ENCODE peak calls at places on chromosomes 2 and 18, in six cellular contexts. One of them, this sample, is unnamed.

GRCh38 chr2:109633284-109633961 is 19.3 kb downstream of the SOWAHC start:
- DNase-seq in heart left ventricle: no peak
- DNase-seq in AG09309: no peak
- DNase-seq in NCI-H1436 treated with DMSO at 0.1 percent for 48 hours: no peak
- DNase-seq in NCI-H510A treated with DMSO at 0.1 percent for 48 hours: no peak
- DNase-seq in activated naive CD4-positive, alpha-beta T cell: no peak
- DNase-seq in this sample: no peak

GRCh38 chr18:23563377-23564043 is 22.8 kb downstream of the NPC1 start:
- DNase-seq in AG09309: no peak
- DNase-seq in NCI-H510A treated with DMSO at 0.1 percent for 48 hours: no peak
- DNase-seq in activated naive CD4-positive, alpha-beta T cell: no peak
- DNase-seq in NCI-H1436 treated with DMSO at 0.1 percent for 48 hours: no peak
- DNase-seq in heart left ventricle: no peak
- DNase-seq in this sample: no peak

GRCh38 chr2:120044336-120044735 is 31.5 kb downstream of the EPB41L5 start:
- DNase-seq in NCI-H510A treated with DMSO at 0.1 percent for 48 hours: no peak
- DNase-seq in activated naive CD4-positive, alpha-beta T cell: no peak
- DNase-seq in AG09309: no peak
- DNase-seq in heart left ventricle: no peak
- DNase-seq in NCI-H1436 treated with DMSO at 0.1 percent for 48 hours: no peak
- DNase-seq in this sample: no peak

GRCh38 chr2:176111891-176112374 is 4.6 kb upstream of the HOXD10 start:
- DNase-seq in AG09309: no peak
- DNase-seq in heart left ventricle: no peak
- DNase-seq in NCI-H510A treated with DMSO at 0.1 percent for 48 hours: no peak
- DNase-seq in activated naive CD4-positive, alpha-beta T cell: no peak
- DNase-seq in NCI-H1436 treated with DMSO at 0.1 percent for 48 hours: no peak
- DNase-seq in this sample: no peak

GRCh38 chr2:109375656-109376055 is 238.1 kb downstream of the SEPTIN10 start:
- DNase-seq in NCI-H510A treated with DMSO at 0.1 percent for 48 hours: no peak
- DNase-seq in AG09309: no peak
- DNase-seq in activated naive CD4-positive, alpha-beta T cell: no peak
- DNase-seq in heart left ventricle: no peak
- DNase-seq in NCI-H1436 treated with DMSO at 0.1 percent for 48 hours: no peak
- DNase-seq in this sample: peak; percentile 6

GRCh38 chr18:8889479-8889878 is 184.1 kb downstream of the MTCL1 start:
- DNase-seq in activated naive CD4-positive, alpha-beta T cell: no peak
- DNase-seq in AG09309: peak; percentile 20
- DNase-seq in NCI-H510A treated with DMSO at 0.1 percent for 48 hours: no peak
- DNase-seq in heart left ventricle: no peak
- DNase-seq in NCI-H1436 treated with DMSO at 0.1 percent for 48 hours: no peak
- DNase-seq in this sample: no peak

GRCh38 chr18:74273394-74273793 is 18.4 kb downstream of the CYB5A start:
- DNase-seq in activated naive CD4-positive, alpha-beta T cell: no peak
- DNase-seq in NCI-H510A treated with DMSO at 0.1 percent for 48 hours: peak; percentile 66
- DNase-seq in heart left ventricle: no peak
- DNase-seq in NCI-H1436 treated with DMSO at 0.1 percent for 48 hours: no peak
- DNase-seq in AG09309: no peak
- DNase-seq in this sample: no peak

GRCh38 chr2:41717883-41718282 is 329.9 kb upstream of the PKDCC start:
- DNase-seq in NCI-H510A treated with DMSO at 0.1 percent for 48 hours: no peak
- DNase-seq in heart left ventricle: no peak
- DNase-seq in NCI-H1436 treated with DMSO at 0.1 percent for 48 hours: no peak
- DNase-seq in activated naive CD4-positive, alpha-beta T cell: no peak
- DNase-seq in AG09309: no peak
- DNase-seq in this sample: no peak

GRCh38 chr18:832085-832681 is 20.1 kb upstream of the YES1 start:
- DNase-seq in activated naive CD4-positive, alpha-beta T cell: no peak
- DNase-seq in NCI-H1436 treated with DMSO at 0.1 percent for 48 hours: peak; percentile 25
- DNase-seq in heart left ventricle: peak; percentile 45
- DNase-seq in NCI-H510A treated with DMSO at 0.1 percent for 48 hours: peak; percentile 80
- DNase-seq in AG09309: no peak
- DNase-seq in this sample: no peak

GRCh38 chr2:128409326-128410034 is 90.8 kb upstream of the HS6ST1 start:
- DNase-seq in NCI-H510A treated with DMSO at 0.1 percent for 48 hours: no peak
- DNase-seq in NCI-H1436 treated with DMSO at 0.1 percent for 48 hours: no peak
- DNase-seq in AG09309: no peak
- DNase-seq in heart left ventricle: no peak
- DNase-seq in activated naive CD4-positive, alpha-beta T cell: no peak
- DNase-seq in this sample: no peak

GRCh38 chr2:120526047-120526562 is 180.2 kb downstream of the INHBB start:
- DNase-seq in NCI-H1436 treated with DMSO at 0.1 percent for 48 hours: no peak
- DNase-seq in NCI-H510A treated with DMSO at 0.1 percent for 48 hours: no peak
- DNase-seq in AG09309: no peak
- DNase-seq in heart left ventricle: no peak
- DNase-seq in activated naive CD4-positive, alpha-beta T cell: no peak
- DNase-seq in this sample: peak; percentile 52

GRCh38 chr2:241049739-241050623 is 51.6 kb downstream of the SNED1 start:
- DNase-seq in NCI-H510A treated with DMSO at 0.1 percent for 48 hours: no peak
- DNase-seq in NCI-H1436 treated with DMSO at 0.1 percent for 48 hours: no peak
- DNase-seq in AG09309: no peak
- DNase-seq in activated naive CD4-positive, alpha-beta T cell: no peak
- DNase-seq in heart left ventricle: peak; percentile 12
- DNase-seq in this sample: no peak

GRCh38 chr2:100767224-100767653 is 52.7 kb upstream of the NPAS2 start:
- DNase-seq in heart left ventricle: no peak
- DNase-seq in NCI-H1436 treated with DMSO at 0.1 percent for 48 hours: no peak
- DNase-seq in AG09309: peak; percentile 47
- DNase-seq in activated naive CD4-positive, alpha-beta T cell: no peak
- DNase-seq in NCI-H510A treated with DMSO at 0.1 percent for 48 hours: no peak
- DNase-seq in this sample: no peak

GRCh38 chr2:35293261-35293660 is 1062.3 kb upstream of the CRIM1 start:
- DNase-seq in activated naive CD4-positive, alpha-beta T cell: no peak
- DNase-seq in heart left ventricle: no peak
- DNase-seq in NCI-H510A treated with DMSO at 0.1 percent for 48 hours: no peak
- DNase-seq in AG09309: no peak
- DNase-seq in NCI-H1436 treated with DMSO at 0.1 percent for 48 hours: no peak
- DNase-seq in this sample: no peak

GRCh38 chr2:190718652-190719526 is 70.0 kb downstream of the NAB1 start:
- DNase-seq in AG09309: peak; percentile 3
- DNase-seq in NCI-H1436 treated with DMSO at 0.1 percent for 48 hours: no peak
- DNase-seq in heart left ventricle: peak; percentile 42
- DNase-seq in NCI-H510A treated with DMSO at 0.1 percent for 48 hours: no peak
- DNase-seq in activated naive CD4-positive, alpha-beta T cell: peak; percentile 22
- DNase-seq in this sample: no peak

GRCh38 chr2:67455219-67456142 is 58.3 kb downstream of the ETAA1 start:
- DNase-seq in AG09309: no peak
- DNase-seq in NCI-H510A treated with DMSO at 0.1 percent for 48 hours: no peak
- DNase-seq in activated naive CD4-positive, alpha-beta T cell: no peak
- DNase-seq in heart left ventricle: no peak
- DNase-seq in NCI-H1436 treated with DMSO at 0.1 percent for 48 hours: peak; percentile 83
- DNase-seq in this sample: no peak

GRCh38 chr2:20488136-20488705 is 41.3 kb downstream of the RHOB start:
- DNase-seq in activated naive CD4-positive, alpha-beta T cell: no peak
- DNase-seq in NCI-H510A treated with DMSO at 0.1 percent for 48 hours: no peak
- DNase-seq in AG09309: no peak
- DNase-seq in heart left ventricle: no peak
- DNase-seq in NCI-H1436 treated with DMSO at 0.1 percent for 48 hours: no peak
- DNase-seq in this sample: peak; percentile 17

GRCh38 chr2:171673928-171674327 is 13.3 kb upstream of the DYNC1I2 start:
- DNase-seq in NCI-H1436 treated with DMSO at 0.1 percent for 48 hours: no peak
- DNase-seq in activated naive CD4-positive, alpha-beta T cell: no peak
- DNase-seq in AG09309: no peak
- DNase-seq in NCI-H510A treated with DMSO at 0.1 percent for 48 hours: no peak
- DNase-seq in heart left ventricle: no peak
- DNase-seq in this sample: no peak

GRCh38 chr18:57432118-57432517 is 3.1 kb upstream of the ONECUT2 start:
- DNase-seq in activated naive CD4-positive, alpha-beta T cell: no peak
- DNase-seq in AG09309: no peak
- DNase-seq in heart left ventricle: no peak
- DNase-seq in NCI-H510A treated with DMSO at 0.1 percent for 48 hours: no peak
- DNase-seq in NCI-H1436 treated with DMSO at 0.1 percent for 48 hours: no peak
- DNase-seq in this sample: no peak

GRCh38 chr18:49547701-49548100 is 14.2 kb upstream of the LIPG start:
- DNase-seq in NCI-H1436 treated with DMSO at 0.1 percent for 48 hours: no peak
- DNase-seq in heart left ventricle: no peak
- DNase-seq in AG09309: no peak
- DNase-seq in NCI-H510A treated with DMSO at 0.1 percent for 48 hours: no peak
- DNase-seq in activated naive CD4-positive, alpha-beta T cell: no peak
- DNase-seq in this sample: no peak

GRCh38 chr2:148201075-148202004 is 180.4 kb downstream of the MBD5 start:
- DNase-seq in NCI-H510A treated with DMSO at 0.1 percent for 48 hours: no peak
- DNase-seq in activated naive CD4-positive, alpha-beta T cell: peak; percentile 1
- DNase-seq in NCI-H1436 treated with DMSO at 0.1 percent for 48 hours: no peak
- DNase-seq in AG09309: no peak
- DNase-seq in heart left ventricle: peak; percentile 44
- DNase-seq in this sample: no peak

GRCh38 chr2:19098467-19099160 is 259.8 kb downstream of the OSR1 start:
- DNase-seq in NCI-H510A treated with DMSO at 0.1 percent for 48 hours: no peak
- DNase-seq in AG09309: no peak
- DNase-seq in heart left ventricle: no peak
- DNase-seq in activated naive CD4-positive, alpha-beta T cell: no peak
- DNase-seq in NCI-H1436 treated with DMSO at 0.1 percent for 48 hours: no peak
- DNase-seq in this sample: no peak

GRCh38 chr2:234595829-234596228 is 98.9 kb upstream of the ARL4C start:
- DNase-seq in AG09309: peak; percentile 70
- DNase-seq in heart left ventricle: no peak
- DNase-seq in NCI-H510A treated with DMSO at 0.1 percent for 48 hours: no peak
- DNase-seq in activated naive CD4-positive, alpha-beta T cell: no peak
- DNase-seq in NCI-H1436 treated with DMSO at 0.1 percent for 48 hours: no peak
- DNase-seq in this sample: no peak

GRCh38 chr2:230793573-230794359 is 71.0 kb upstream of the ITM2C start:
- DNase-seq in activated naive CD4-positive, alpha-beta T cell: no peak
- DNase-seq in NCI-H1436 treated with DMSO at 0.1 percent for 48 hours: no peak
- DNase-seq in AG09309: peak; percentile 98
- DNase-seq in NCI-H510A treated with DMSO at 0.1 percent for 48 hours: no peak
- DNase-seq in heart left ventricle: peak; percentile 65
- DNase-seq in this sample: peak; percentile 69

GRCh38 chr2:111117666-111118454 is 2.9 kb upstream of the BCL2L11 start:
- DNase-seq in activated naive CD4-positive, alpha-beta T cell: no peak
- DNase-seq in NCI-H510A treated with DMSO at 0.1 percent for 48 hours: no peak
- DNase-seq in AG09309: peak; percentile 18
- DNase-seq in NCI-H1436 treated with DMSO at 0.1 percent for 48 hours: no peak
- DNase-seq in heart left ventricle: peak; percentile 41
- DNase-seq in this sample: peak; percentile 29

GRCh38 chr2:54008439-54008838 is 37.6 kb upstream of the PSME4 start:
- DNase-seq in activated naive CD4-positive, alpha-beta T cell: no peak
- DNase-seq in NCI-H510A treated with DMSO at 0.1 percent for 48 hours: no peak
- DNase-seq in AG09309: no peak
- DNase-seq in heart left ventricle: no peak
- DNase-seq in NCI-H1436 treated with DMSO at 0.1 percent for 48 hours: no peak
- DNase-seq in this sample: no peak

GRCh38 chr2:84719434-84719833 is 161.4 kb downstream of the TRABD2A start:
- DNase-seq in AG09309: no peak
- DNase-seq in NCI-H1436 treated with DMSO at 0.1 percent for 48 hours: no peak
- DNase-seq in NCI-H510A treated with DMSO at 0.1 percent for 48 hours: no peak
- DNase-seq in activated naive CD4-positive, alpha-beta T cell: no peak
- DNase-seq in heart left ventricle: no peak
- DNase-seq in this sample: no peak

GRCh38 chr2:100107911-100108647 is 34.3 kb downstream of the AFF3 start:
- DNase-seq in NCI-H1436 treated with DMSO at 0.1 percent for 48 hours: no peak
- DNase-seq in NCI-H510A treated with DMSO at 0.1 percent for 48 hours: no peak
- DNase-seq in activated naive CD4-positive, alpha-beta T cell: no peak
- DNase-seq in heart left ventricle: no peak
- DNase-seq in AG09309: no peak
- DNase-seq in this sample: no peak

GRCh38 chr2:71347517-71347916 is 15.9 kb downstream of the ZNF638 start:
- DNase-seq in activated naive CD4-positive, alpha-beta T cell: no peak
- DNase-seq in NCI-H1436 treated with DMSO at 0.1 percent for 48 hours: no peak
- DNase-seq in NCI-H510A treated with DMSO at 0.1 percent for 48 hours: no peak
- DNase-seq in AG09309: no peak
- DNase-seq in heart left ventricle: no peak
- DNase-seq in this sample: no peak

GRCh38 chr18:499351-500229 is 911 bp downstream of the COLEC12 start:
- DNase-seq in activated naive CD4-positive, alpha-beta T cell: no peak
- DNase-seq in heart left ventricle: no peak
- DNase-seq in NCI-H1436 treated with DMSO at 0.1 percent for 48 hours: no peak
- DNase-seq in AG09309: peak; percentile 74
- DNase-seq in NCI-H510A treated with DMSO at 0.1 percent for 48 hours: no peak
- DNase-seq in this sample: peak; percentile 34

GRCh38 chr2:171365778-171366177 is 68.0 kb downstream of the METTL8 start:
- DNase-seq in NCI-H1436 treated with DMSO at 0.1 percent for 48 hours: no peak
- DNase-seq in AG09309: no peak
- DNase-seq in NCI-H510A treated with DMSO at 0.1 percent for 48 hours: no peak
- DNase-seq in heart left ventricle: no peak
- DNase-seq in activated naive CD4-positive, alpha-beta T cell: no peak
- DNase-seq in this sample: no peak

GRCh38 chr2:227415538-227416424 is 28.0 kb upstream of the SCYGR1 start:
- DNase-seq in NCI-H1436 treated with DMSO at 0.1 percent for 48 hours: no peak
- DNase-seq in NCI-H510A treated with DMSO at 0.1 percent for 48 hours: no peak
- DNase-seq in activated naive CD4-positive, alpha-beta T cell: no peak
- DNase-seq in heart left ventricle: peak; percentile 61
- DNase-seq in AG09309: no peak
- DNase-seq in this sample: no peak

GRCh38 chr18:74714796-74715195 is 117.1 kb downstream of the ZNF407 start:
- DNase-seq in AG09309: no peak
- DNase-seq in heart left ventricle: no peak
- DNase-seq in NCI-H1436 treated with DMSO at 0.1 percent for 48 hours: no peak
- DNase-seq in activated naive CD4-positive, alpha-beta T cell: no peak
- DNase-seq in NCI-H510A treated with DMSO at 0.1 percent for 48 hours: no peak
- DNase-seq in this sample: no peak

GRCh38 chr2:237904806-237905599 is 45.6 kb downstream of the RAMP1 start:
- DNase-seq in heart left ventricle: peak; percentile 86
- DNase-seq in activated naive CD4-positive, alpha-beta T cell: no peak
- DNase-seq in AG09309: peak; percentile 55
- DNase-seq in NCI-H1436 treated with DMSO at 0.1 percent for 48 hours: no peak
- DNase-seq in NCI-H510A treated with DMSO at 0.1 percent for 48 hours: peak; percentile 22
- DNase-seq in this sample: peak; percentile 74

GRCh38 chr2:234401376-234401775 is 95.5 kb downstream of the ARL4C start:
- DNase-seq in NCI-H510A treated with DMSO at 0.1 percent for 48 hours: no peak
- DNase-seq in activated naive CD4-positive, alpha-beta T cell: no peak
- DNase-seq in heart left ventricle: no peak
- DNase-seq in AG09309: no peak
- DNase-seq in NCI-H1436 treated with DMSO at 0.1 percent for 48 hours: no peak
- DNase-seq in this sample: no peak

GRCh38 chr2:144553379-144553778 is 33.5 kb upstream of the ZEB2 start:
- DNase-seq in NCI-H510A treated with DMSO at 0.1 percent for 48 hours: no peak
- DNase-seq in NCI-H1436 treated with DMSO at 0.1 percent for 48 hours: no peak
- DNase-seq in AG09309: peak; percentile 66
- DNase-seq in activated naive CD4-positive, alpha-beta T cell: no peak
- DNase-seq in heart left ventricle: no peak
- DNase-seq in this sample: no peak

This sample was measured in uterus.